ENCODE peak calls at places on chromosomes 2 and 18, in eight cellular contexts. C is spleen, A is breast epithelium, I is ovary, H is NB4, U is A549, W is upper lobe of left lung, Z is uterus. P is an unnamed sample.

GRCh38 chr2:241739651-241740050 is 5.2 kb downstream of the D2HGDH start:
- DNase-seq in C (no peak), A (no peak), I (no peak), H (peak), U (no peak), W (no peak), Z (no peak), P (no peak)

GRCh38 chr2:37975808-37976207 is 50.7 kb downstream of the RMDN2 start:
- DNase-seq in C (no peak), A (no peak), I (no peak), H (no peak), U (no peak), W (no peak), Z (no peak), P (no peak)

GRCh38 chr18:53567935-53568574 is 656.4 kb downstream of the MBD2 start:
- DNase-seq in C (no peak), A (no peak), I (no peak), H (peak), U (peak), W (no peak), Z (no peak), P (no peak)

GRCh38 chr2:234747032-234747431 is 204.8 kb upstream of the SH3BP4 start:
- DNase-seq in C (no peak), A (no peak), I (no peak), H (no peak), U (no peak), W (no peak), Z (no peak), P (no peak)

GRCh38 chr2:236633219-236633570 is 63.6 kb downstream of the ACKR3 start:
- DNase-seq in C (peak), A (no peak), I (peak), H (no peak), U (no peak), W (no peak), Z (no peak), P (peak)

GRCh38 chr2:26780203-26780760 is 5.6 kb upstream of the CENPA start:
- DNase-seq in C (no peak), A (no peak), I (no peak), H (peak), U (no peak), W (no peak), Z (no peak), P (no peak)

GRCh38 chr2:6913415-6914157 is 3.6 kb upstream of the RNF144A start:
- DNase-seq in C (no peak), A (no peak), I (no peak), H (no peak), U (no peak), W (no peak), Z (no peak), P (no peak)

GRCh38 chr2:107588181-107588580 is 238.5 kb upstream of the RGPD4 start:
- DNase-seq in C (no peak), A (no peak), I (no peak), H (no peak), U (no peak), W (no peak), Z (no peak), P (no peak)

GRCh38 chr2:198494940-198495339 is 690.5 kb downstream of the PLCL1 start:
- DNase-seq in C (no peak), A (no peak), I (no peak), H (no peak), U (no peak), W (no peak), Z (no peak), P (no peak)

GRCh38 chr2:71513096-71513495 is 59.7 kb downstream of the DYSF start:
- DNase-seq in C (no peak), A (no peak), I (no peak), H (no peak), U (no peak), W (no peak), Z (no peak), P (no peak)

GRCh38 chr2:46989491-46990230 is 74.1 kb upstream of the MCFD2 start:
- DNase-seq in C (no peak), A (no peak), I (no peak), H (no peak), U (no peak), W (peak), Z (no peak), P (no peak)

GRCh38 chr2:47741101-47741500 is 41.8 kb upstream of the MSH6 start:
- DNase-seq in C (no peak), A (no peak), I (no peak), H (no peak), U (no peak), W (no peak), Z (no peak), P (no peak)

GRCh38 chr2:33421820-33422219 is 54.6 kb upstream of the RASGRP3 start:
- DNase-seq in C (no peak), A (no peak), I (no peak), H (no peak), U (no peak), W (no peak), Z (no peak), P (no peak)

GRCh38 chr2:105584437-105585010 is 160.2 kb upstream of the NCK2 start:
- DNase-seq in C (no peak), A (no peak), I (no peak), H (peak), U (no peak), W (no peak), Z (no peak), P (no peak)

GRCh38 chr2:190553254-190553653 is 18.7 kb upstream of the NEMP2 start:
- DNase-seq in C (no peak), A (no peak), I (no peak), H (no peak), U (no peak), W (no peak), Z (no peak), P (no peak)

GRCh38 chr18:45521777-45522176 is 93.5 kb upstream of the SLC14A2 start:
- DNase-seq in C (no peak), A (no peak), I (no peak), H (no peak), U (no peak), W (no peak), Z (peak), P (no peak)

GRCh38 chr2:38935568-38936172 is 46.0 kb downstream of the ARHGEF33 start:
- DNase-seq in C (no peak), A (no peak), I (no peak), H (no peak), U (no peak), W (no peak), Z (no peak), P (no peak)

DNA sequence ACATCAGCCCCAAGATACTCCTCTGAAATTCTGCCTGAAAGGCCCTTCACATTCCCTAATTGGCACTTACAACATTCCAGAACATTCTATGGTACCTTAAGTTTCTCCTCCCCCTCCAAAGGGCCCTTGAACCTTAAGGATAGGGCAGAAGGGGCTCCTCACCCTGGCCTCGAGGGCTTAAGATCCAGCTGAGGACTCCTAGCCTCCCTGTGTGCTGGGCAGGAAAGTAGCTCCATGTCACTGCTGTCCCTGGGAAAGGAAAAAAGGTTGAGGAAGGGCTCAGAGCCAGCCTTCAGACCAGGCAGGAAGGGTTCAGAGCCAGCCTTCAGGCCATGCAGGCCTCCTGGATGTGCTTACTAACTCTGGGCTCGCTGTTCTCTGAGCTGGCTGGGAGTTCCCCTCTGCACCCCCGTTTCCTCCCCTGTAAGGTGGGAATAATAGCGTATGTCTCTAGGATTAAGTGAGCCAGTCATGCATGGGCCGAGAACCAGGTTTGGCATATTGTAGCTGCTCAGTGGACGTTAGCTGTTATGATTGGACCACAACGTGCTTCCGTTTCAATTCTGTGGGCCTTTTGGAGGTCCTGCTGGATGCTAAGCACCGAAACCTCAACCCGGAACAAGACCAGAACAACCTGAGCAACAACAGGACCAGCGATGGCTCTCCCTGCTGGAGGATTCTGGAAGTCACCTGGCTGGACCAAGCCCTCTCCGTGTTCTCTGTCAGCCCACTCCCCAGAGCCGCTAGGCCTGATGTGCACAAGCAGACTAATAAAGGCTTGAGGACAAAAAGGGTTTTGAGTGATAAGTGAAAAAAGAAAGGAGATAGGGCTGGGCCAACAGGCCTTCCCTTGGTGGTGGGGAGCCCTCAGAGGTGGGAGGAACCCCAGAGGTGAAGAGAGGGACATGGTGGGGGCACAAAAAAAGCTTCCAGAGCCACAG is 1.0 kb upstream of the B3GNT7 start:
- DNase-seq in C (no peak), A (no peak), I (peak), H (peak), U (peak), W (no peak), Z (no peak), P (no peak)
- TF ChIP-seq POLR2A in C (no peak), A (no peak), I (no peak), H (no peak), U (no peak), W (no peak), Z (no peak), P (no peak)

DNA sequence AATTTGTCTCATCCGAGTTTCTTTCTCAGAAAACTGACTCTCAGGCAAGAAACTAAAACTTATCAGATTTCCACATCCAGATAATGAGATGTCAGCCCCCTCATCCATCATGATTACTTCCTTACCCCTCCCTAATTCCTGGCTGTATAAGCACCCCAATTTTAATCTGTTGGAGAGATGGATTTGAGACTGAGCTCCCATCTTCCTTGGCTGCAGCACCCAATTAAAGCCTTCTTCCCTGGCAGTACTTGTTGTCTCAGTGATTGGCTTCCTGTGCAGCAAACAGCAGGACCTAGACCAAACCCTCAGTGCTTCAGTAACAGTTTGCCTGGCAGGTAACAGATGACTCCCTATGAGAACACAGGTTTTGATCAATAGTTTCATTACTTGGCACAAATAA is 44.9 kb downstream of the TEX51 start:
- DNase-seq in C (no peak), A (no peak), I (no peak), H (no peak), U (no peak), W (no peak), Z (no peak), P (no peak)
- H3K4me3 ChIP-seq in C (no peak), A (no peak), I (no peak), H (no peak), U (no peak), W (no peak), Z (no peak), P (no peak)

GRCh38 chr2:217807753-217808152 is 195.0 kb downstream of the TNS1 start:
- DNase-seq in C (peak), A (no peak), I (no peak), H (no peak), U (no peak), W (no peak), Z (no peak), P (no peak)
- TF ChIP-seq POLR2A in C (no peak), A (no peak), I (no peak), H (no peak), U (no peak), W (no peak), Z (no peak), P (no peak)

DNA sequence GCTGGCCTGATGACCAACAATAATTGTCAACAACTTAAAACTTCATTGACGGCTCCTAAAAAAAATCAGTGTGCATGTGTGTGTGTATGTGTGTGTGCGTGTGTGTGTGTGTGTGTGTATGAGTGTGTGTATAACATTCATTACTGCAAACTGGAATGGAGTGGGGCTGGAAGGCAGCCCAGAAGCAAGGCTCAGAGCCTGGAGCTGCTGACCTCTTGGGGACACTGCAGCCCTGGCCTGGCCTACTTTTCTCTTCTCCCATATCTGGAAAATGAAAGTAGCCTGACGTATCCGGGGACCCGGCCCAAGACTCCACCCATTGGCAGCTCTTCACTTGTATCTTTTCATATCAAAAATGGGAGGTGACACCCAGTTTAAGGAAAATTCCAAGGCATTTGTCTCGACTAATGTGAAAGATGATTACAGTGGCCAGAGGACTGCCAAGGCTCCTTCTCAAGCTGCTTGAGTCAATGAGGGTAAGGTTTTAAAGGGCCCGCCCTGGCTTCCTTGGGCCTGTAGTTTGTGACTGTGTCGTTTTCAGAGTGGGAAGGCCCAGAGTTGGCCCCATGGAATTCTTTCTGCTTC is 72.4 kb upstream of the IL1R1 start:
- DNase-seq in C (no peak), A (peak), I (no peak), H (no peak), U (peak), W (no peak), Z (peak), P (peak)
- H3K4me3 ChIP-seq in C (no peak), A (no peak), I (no peak), H (no peak), U (peak), W (peak), Z (no peak), P (no peak)

DNA sequence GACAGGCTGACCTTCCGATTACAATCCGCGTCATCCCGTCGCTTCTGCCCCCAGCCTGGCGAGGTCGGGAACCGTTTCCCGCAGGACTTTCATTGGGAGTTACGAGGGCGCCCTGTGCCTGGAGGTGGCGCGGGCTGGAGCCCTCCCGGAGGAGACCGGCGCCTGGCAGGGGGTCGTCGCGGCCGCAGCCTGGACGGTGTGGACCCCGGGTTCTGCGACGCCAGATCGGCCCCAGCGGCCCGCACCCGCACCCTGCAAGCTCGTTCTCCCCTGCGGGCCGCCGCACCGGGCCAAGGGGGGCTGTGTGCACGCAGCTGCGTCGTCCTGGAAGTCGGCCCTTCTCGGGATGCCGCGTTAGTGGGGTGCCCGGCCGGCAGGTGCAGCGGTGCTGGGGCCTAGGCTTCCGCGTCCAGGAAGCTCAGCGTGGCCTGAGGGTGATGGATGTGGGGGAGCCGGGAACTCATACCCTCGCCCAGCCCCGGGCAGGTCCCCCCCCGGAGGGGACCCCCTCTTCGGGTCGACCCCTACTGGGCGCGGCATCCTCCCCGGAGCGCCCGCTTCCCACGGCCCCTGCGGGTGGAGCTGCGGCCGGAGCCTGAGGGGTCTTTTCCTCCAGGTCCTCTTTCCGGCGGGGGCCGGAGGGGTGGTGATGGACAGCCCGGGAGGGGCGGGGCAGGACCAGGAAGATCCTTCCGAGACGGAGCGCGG is 64.0 kb downstream of the LRRFIP1 start:
- DNase-seq in C (peak), A (no peak), I (no peak), H (no peak), U (peak), W (peak), Z (no peak), P (no peak)
- TF ChIP-seq POLR2A in C (no peak), A (no peak), I (peak), H (no peak), U (no peak), W (no peak), Z (peak), P (no peak)

GRCh38 chr2:180655393-180655792 is 325.0 kb upstream of the UBE2E3 start:
- DNase-seq in C (no peak), A (no peak), I (no peak), H (no peak), U (no peak), W (no peak), Z (no peak), P (no peak)

GRCh38 chr2:180653481-180653880 is 326.9 kb upstream of the UBE2E3 start:
- DNase-seq in C (no peak), A (no peak), I (no peak), H (no peak), U (no peak), W (no peak), Z (no peak), P (no peak)

GRCh38 chr2:180652794-180653193 is 327.6 kb upstream of the UBE2E3 start:
- DNase-seq in C (no peak), A (no peak), I (no peak), H (peak), U (no peak), W (no peak), Z (no peak), P (no peak)

GRCh38 chr2:180647651-180648050 is 332.8 kb upstream of the UBE2E3 start:
- DNase-seq in C (no peak), A (no peak), I (no peak), H (no peak), U (no peak), W (no peak), Z (no peak), P (no peak)

DNA sequence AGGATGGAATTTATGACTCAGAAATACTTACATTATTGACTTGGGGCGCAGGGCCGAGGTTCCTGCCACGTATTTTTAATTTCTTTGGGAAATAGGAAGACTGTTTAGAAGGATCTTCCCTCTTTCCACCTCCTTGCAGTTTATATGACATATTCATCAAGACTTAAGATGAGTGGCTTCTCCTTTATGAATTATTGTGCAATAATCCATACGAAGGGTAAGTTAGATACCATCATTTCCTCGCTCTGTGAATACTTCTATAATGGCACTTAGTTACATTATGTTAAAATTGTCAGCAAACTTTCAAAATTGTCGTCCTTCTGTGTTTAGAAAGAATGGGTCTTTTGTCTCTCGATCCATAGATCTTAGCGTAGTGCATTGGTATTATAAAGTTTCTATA is 328.8 kb upstream of the UBE2E3 start:
- DNase-seq in C (no peak), A (no peak), I (no peak), H (no peak), U (no peak), W (no peak), Z (no peak), P (no peak)
- H3K4me3 ChIP-seq in C (no peak), A (no peak), I (no peak), H (no peak), U (no peak), W (no peak), Z (no peak), P (no peak)

GRCh38 chr2:75195076-75195691 is 4.1 kb downstream of the TACR1 start:
- DNase-seq in C (no peak), A (no peak), I (no peak), H (no peak), U (no peak), W (no peak), Z (no peak), P (no peak)
- TF ChIP-seq POLR2A in C (no peak), A (no peak), I (no peak), H (no peak), U (no peak), W (no peak), Z (no peak), P (no peak)

DNA sequence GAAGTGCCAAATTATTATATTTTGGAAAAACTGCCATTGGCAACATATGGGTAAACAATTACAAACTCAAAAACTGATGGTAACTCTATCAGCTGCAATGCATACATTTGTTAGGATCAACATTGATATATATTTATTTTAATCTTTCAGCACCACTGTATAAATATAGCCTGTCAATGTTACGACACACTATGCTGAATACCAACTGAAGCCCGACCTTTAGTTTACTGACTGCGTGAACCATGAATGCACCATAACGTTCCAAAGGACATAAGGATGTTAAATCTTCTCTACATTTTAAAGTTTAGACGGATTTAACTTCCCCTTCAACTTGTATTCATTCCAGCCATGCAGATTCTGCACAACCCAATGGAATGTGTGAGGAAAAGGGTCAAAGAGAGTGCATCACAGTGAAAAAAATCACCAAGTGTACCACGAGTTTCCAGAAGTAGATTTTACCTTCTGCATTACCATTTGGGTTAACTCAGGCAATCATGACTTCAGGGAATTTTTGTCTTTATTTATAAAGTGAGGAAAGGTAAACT is 489.5 kb downstream of the IRS1 start:
- DNase-seq in C (no peak), A (no peak), I (no peak), H (no peak), U (no peak), W (no peak), Z (no peak), P (no peak)
- H3K4me3 ChIP-seq in C (no peak), A (no peak), I (no peak), H (no peak), U (no peak), W (no peak), Z (no peak), P (no peak)

P was measured in lower leg skin.